ENCODE peak calls at places on chromosomes 4 and X, in four cellular contexts. W, X, T and N are unnamed samples.

GRCh38 chr4:183729069-183729406 is 69.9 kb downstream of the TRAPPC11 start:
- DNase-seq in W (no peak), T (no peak), X (no peak), N (no peak)

GRCh38 chr4:150826302-150826701 is 188.8 kb downstream of the LRBA start:
- DNase-seq in W (no peak), T (no peak), X (no peak), N (no peak)

GRCh38 chrX:1450381-1451161 is 2.1 kb downstream of the ASMTL start:
- DNase-seq in T (no peak), X (no peak), W (no peak), N (peak; percentile 19)

GRCh38 chr4:159685406-159686092 is 582.7 kb downstream of the RAPGEF2 start:
- DNase-seq in T (no peak), W (no peak), X (no peak), N (no peak)

GRCh38 chr4:78336093-78336943 is 215.3 kb upstream of the ANXA3 start:
- DNase-seq in X (no peak), T (peak; percentile 1), W (peak; percentile 86), N (no peak)

GRCh38 chr4:53991821-53992220 is 72.6 kb downstream of the CHIC2 start:
- DNase-seq in T (no peak), W (no peak), X (no peak), N (no peak)

GRCh38 chr4:26320159-26320452 is 708 bp upstream of the RBPJ start:
- DNase-seq in W (peak; percentile 79), X (no peak), T (peak; percentile 28), N (no peak)

GRCh38 chr4:164977243-164978164 is at the start of gene TRIM61:
- DNase-seq in W (peak; percentile 92), T (peak; percentile 54), X (peak; percentile 83), N (peak; percentile 44)

GRCh38 chr4:57378766-57379165 is 268.6 kb upstream of the IGFBP7 start:
- DNase-seq in T (peak; percentile 2), W (peak; percentile 62), X (no peak), N (no peak)

GRCh38 chr4:2791518-2792395 is 1.1 kb upstream of the SH3BP2 start:
- DNase-seq in X (no peak), W (no peak), T (no peak), N (no peak)

GRCh38 chr4:75144475-75144874 is 211.6 kb downstream of the PARM1 start:
- DNase-seq in T (no peak), W (no peak), X (no peak), N (no peak)

GRCh38 chr4:149727663-149728062 is 88.0 kb downstream of the IQCM start:
- DNase-seq in T (no peak), W (no peak), X (no peak), N (no peak)

GRCh38 chrX:38273453-38273852 is 52.8 kb upstream of the SRPX start:
- DNase-seq in T (peak; percentile 47), X (no peak), W (no peak), N (no peak)

GRCh38 chr4:128573781-128574508 is 235.6 kb upstream of the JADE1 start:
- DNase-seq in T (peak; percentile 91), W (peak; percentile 89), X (no peak), N (no peak)

GRCh38 chrX:5907202-5907601 is 321.5 kb downstream of the NLGN4X start:
- DNase-seq in W (peak; percentile 55), X (no peak), T (no peak), N (peak; percentile 41)

GRCh38 chr4:175412744-175413143 is 399.3 kb downstream of the GPM6A start:
- DNase-seq in W (no peak), T (peak; percentile 63), X (no peak), N (no peak)

GRCh38 chr4:26322349-26322748 is 1.5 kb downstream of the RBPJ start:
- DNase-seq in X (no peak), W (no peak), T (no peak), N (no peak)

GRCh38 chrX:13816899-13817298 is at the start of gene GPM6B:
- DNase-seq in X (peak; percentile 46), W (peak; percentile 32), T (no peak), N (no peak)

GRCh38 chr4:80197601-80198444 is 520 bp downstream of the PRDM8 start:
- DNase-seq in X (peak; percentile 73), T (no peak), W (peak; percentile 56), N (peak; percentile 70)

GRCh38 chrX:100830547-100830946 is 10.4 kb downstream of the CSTF2 start:
- DNase-seq in T (no peak), X (no peak), W (no peak), N (no peak)

GRCh38 chr4:2583517-2583916 is 47.1 kb downstream of the FAM193A start:
- DNase-seq in W (no peak), T (peak; percentile 41), X (no peak), N (no peak)

GRCh38 chr4:12791536-12791935 is 692.6 kb downstream of the RAB28 start:
- DNase-seq in W (no peak), X (no peak), T (no peak), N (no peak)

GRCh38 chrX:135185795-135186443 is 14.7 kb upstream of the CT55 start:
- DNase-seq in T (peak; percentile 46), W (peak; percentile 77), X (no peak), N (peak; percentile 59)

GRCh38 chrX:154412468-154412867 is 1.1 kb downstream of the TAFAZZIN start:
- DNase-seq in X (no peak), W (no peak), T (no peak), N (no peak)

GRCh38 chrX:116232833-116233232 is 62.3 kb downstream of the AGTR2 start:
- DNase-seq in W (no peak), T (peak; percentile 4), X (no peak), N (no peak)

DNA sequence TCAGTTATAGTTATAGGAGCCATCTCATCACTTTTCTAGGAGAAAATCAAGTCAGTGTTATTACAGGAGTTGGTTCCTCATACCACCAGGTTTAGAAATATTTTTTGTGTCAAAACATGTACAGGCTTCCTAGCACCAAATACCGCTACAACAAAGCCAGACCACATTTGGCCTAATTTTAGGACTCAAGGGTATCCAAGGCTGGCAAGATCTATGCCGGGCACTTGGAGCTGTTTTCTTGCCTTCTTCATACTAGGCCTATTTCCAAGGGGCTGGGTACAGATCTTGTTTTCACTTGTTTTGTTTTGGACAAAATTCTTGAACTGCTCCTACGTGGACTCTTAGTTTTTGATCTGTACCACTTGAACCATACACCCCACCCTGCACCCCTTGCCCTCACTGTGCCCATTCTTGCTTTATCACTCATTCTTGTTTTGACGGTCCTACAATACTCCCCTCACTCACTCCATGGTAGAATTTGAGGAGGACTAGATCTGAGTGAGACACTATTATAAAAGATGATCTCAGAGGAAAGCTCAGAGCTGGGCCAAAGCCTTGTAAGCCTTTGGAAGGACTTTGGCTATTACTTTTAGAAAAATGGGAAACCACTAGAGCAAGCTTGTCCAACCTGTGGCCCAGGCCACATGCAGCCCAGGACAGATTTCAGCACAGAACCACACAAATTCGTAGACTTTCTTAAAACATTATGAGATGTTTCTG is 17.7 kb upstream of the TMEM144 start:
- DNase-seq in X (no peak), W (no peak), T (no peak), N (no peak)
- H4K5ac ChIP-seq in X (no peak overlapping the region), W (no peak overlapping the region), T (no peak overlapping the region), N (no peak overlapping the region)

DNA sequence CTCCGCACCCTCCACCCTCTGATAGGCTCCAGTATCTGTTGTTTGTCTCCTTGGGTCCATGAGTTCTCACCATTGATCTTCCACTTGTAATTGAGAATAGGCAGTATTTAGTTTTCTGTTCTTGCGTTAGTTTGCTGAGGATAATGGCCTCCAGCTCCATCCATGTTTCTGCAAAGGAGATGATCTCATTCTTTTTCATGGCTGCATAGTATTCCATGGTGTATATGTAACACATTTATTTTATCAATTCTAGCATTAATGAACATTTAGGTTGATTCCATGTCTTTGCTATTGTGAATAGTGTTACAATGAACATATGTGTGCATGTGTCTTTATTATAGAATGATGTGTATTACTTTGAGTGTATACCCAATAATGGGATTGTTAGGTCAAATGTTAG is 814.6 kb upstream of the FRG1 start:
- DNase-seq in W (no peak), X (no peak), T (no peak), N (no peak)
- H4K5ac ChIP-seq in W (no peak overlapping the region), X (no peak overlapping the region), T (no peak overlapping the region), N (no peak overlapping the region)

GRCh38 chr4:8494218-8494617 is 53.6 kb downstream of the TRMT44 start:
- DNase-seq in W (peak; percentile 60), X (no peak), T (no peak), N (peak; percentile 45)

GRCh38 chr4:8493484-8493883 is 52.9 kb downstream of the TRMT44 start:
- DNase-seq in T (no peak), X (no peak), W (no peak), N (no peak)

DNA sequence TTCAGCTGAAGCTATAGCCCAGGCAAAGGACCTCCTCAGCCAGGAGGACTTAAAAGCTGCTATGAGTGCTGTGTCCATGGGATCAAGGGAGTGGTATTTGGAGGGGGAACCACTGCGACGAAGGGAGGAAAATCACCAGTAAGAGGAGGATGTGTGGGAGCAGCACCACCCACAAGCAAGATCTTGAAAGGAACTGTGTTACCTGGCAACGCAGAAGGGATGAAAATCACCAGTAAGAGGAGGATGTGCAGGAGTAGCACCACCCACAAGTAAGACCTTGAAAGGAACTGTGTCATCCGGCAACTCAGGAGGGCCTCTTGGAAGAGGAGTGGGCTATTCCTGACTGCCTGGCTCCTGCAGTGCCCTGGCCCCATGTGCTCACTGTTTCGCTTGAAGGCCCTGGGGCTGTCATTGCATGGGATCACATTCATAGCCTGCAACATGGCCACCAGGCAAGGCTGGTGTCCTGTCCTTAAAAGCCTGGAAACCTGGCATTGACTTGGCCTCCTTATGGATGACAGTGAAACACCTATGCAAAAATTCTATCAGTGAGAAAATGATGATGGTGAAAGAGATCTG is 48.3 kb downstream of the TRMT44 start:
- DNase-seq in W (no peak), T (no peak), X (no peak), N (no peak)
- H4K5ac ChIP-seq in W (no peak overlapping the region), T (no peak overlapping the region), X (no peak overlapping the region), N (no peak overlapping the region)

GRCh38 chr4:94244829-94245185 is 37.1 kb downstream of the SMARCAD1 start:
- DNase-seq in T (no peak), X (no peak), W (no peak), N (no peak)

GRCh38 chr4:94240384-94240783 is 32.7 kb downstream of the SMARCAD1 start:
- DNase-seq in X (no peak), T (peak; percentile 17), W (no peak), N (no peak)

DNA sequence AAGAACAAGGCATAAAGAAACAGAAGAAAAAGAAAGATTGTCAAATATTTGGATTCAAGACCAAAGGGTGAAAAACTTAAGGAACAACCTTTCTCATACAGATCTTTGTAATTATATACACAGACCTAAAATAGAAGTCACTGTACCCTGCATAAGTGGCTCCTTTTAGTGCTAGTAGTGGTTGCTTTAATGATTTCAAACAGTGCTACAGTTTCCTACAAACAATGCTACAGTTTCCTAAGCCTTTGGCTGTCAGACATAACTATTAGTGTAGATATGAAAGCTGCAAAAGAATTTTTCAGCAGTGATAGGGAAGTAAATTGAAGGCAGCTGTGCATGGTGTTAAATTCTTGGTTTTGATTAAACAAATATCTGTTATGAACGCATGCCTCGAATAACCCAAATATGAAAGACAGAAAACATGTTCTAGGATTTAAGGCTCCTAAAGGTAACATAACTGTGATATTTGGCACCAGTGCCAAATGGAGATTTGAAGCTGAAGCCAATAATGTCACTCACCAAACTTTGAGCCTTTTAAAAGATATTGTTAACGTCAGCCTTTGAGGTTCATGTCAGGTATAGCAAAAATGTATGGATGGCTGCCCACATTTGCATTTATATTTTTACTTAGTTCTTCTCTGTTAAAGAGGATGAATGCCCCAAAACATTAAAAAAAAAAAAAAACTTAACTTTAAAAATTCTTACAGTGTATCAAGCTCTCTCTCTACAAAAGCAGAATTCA is 36.6 kb downstream of the SMARCAD1 start:
- DNase-seq in W (no peak), T (no peak), X (no peak), N (no peak)
- H4K5ac ChIP-seq in W (no peak overlapping the region), T (no peak overlapping the region), X (no peak overlapping the region), N (no peak overlapping the region)